ENCODE peak calls at places on chromosome 13, in ten cellular contexts. H is lung, L is ovary, N is GM23338, Z is astrocyte of the spinal cord, D is foreskin fibroblast, P is fibroblast of lung, B is AG09309, E is kidney, Y is suprapubic skin. M is an unnamed sample.

GRCh38 chr13:111632906-111633305 is 312.5 kb downstream of the TEX29 start:
- DNase-seq in H (no peak), L (no peak), N (peak), Z (no peak), D (no peak), P (no peak), B (no peak), E (no peak), Y (no peak), M (no peak)

GRCh38 chr13:95117092-95117491 is 184.2 kb downstream of the ABCC4 start:
- DNase-seq in H (no peak), L (no peak), N (no peak), Z (no peak), D (no peak), P (no peak), B (no peak), E (no peak), Y (no peak), M (no peak)

GRCh38 chr13:109372666-109373065 is 413.7 kb downstream of the IRS2 start:
- DNase-seq in H (no peak), L (no peak), N (no peak), Z (no peak), D (no peak), P (no peak), B (no peak), E (no peak), Y (no peak), M (no peak)

GRCh38 chr13:63425131-63425530 is 2009.5 kb upstream of the PCDH20 start:
- DNase-seq in H (no peak), L (no peak), N (no peak), Z (peak), D (peak), P (no peak), B (no peak), E (no peak), Y (no peak), M (no peak)

GRCh38 chr13:54356209-54356608 is 1327.6 kb downstream of the OLFM4 start:
- DNase-seq in H (no peak), L (no peak), N (peak), Z (no peak), D (no peak), P (no peak), B (no peak), E (no peak), Y (no peak), M (no peak)

GRCh38 chr13:109654341-109655205 is 131.8 kb downstream of the IRS2 start:
- DNase-seq in H (no peak), L (no peak), N (no peak), Z (no peak), D (peak), P (peak), B (no peak), E (no peak), Y (no peak), M (no peak)

GRCh38 chr13:24997367-24997967 is 98.5 kb upstream of the PABPC3 start:
- DNase-seq in H (no peak), L (no peak), N (peak), Z (peak), D (peak), P (peak), B (peak), E (no peak), Y (no peak), M (peak)

GRCh38 chr13:73063166-73063565 is 4.4 kb downstream of the KLF5 start:
- DNase-seq in H (no peak), L (no peak), N (no peak), Z (no peak), D (no peak), P (no peak), B (no peak), E (no peak), Y (no peak), M (no peak)

GRCh38 chr13:88459335-88459734 is 788.2 kb downstream of the SLITRK5 start:
- DNase-seq in H (no peak), L (no peak), N (no peak), Z (no peak), D (no peak), P (no peak), B (no peak), E (no peak), Y (no peak), M (no peak)

GRCh38 chr13:85431720-85432119 is 367.5 kb downstream of the SLITRK6 start:
- DNase-seq in H (no peak), L (no peak), N (no peak), Z (no peak), D (no peak), P (no peak), B (no peak), E (peak), Y (no peak), M (no peak)

GRCh38 chr13:26255717-26256277 is 1.9 kb downstream of the CDK8 start:
- DNase-seq in H (no peak), L (no peak), N (no peak), Z (peak), D (peak), P (peak), B (no peak), E (no peak), Y (no peak), M (peak)

GRCh38 chr13:104256701-104257100 is 1190.5 kb upstream of the SLC10A2 start:
- DNase-seq in H (no peak), L (no peak), N (no peak), Z (no peak), D (no peak), P (no peak), B (no peak), E (no peak), Y (no peak), M (no peak)

GRCh38 chr13:22110368-22110767 is 439.5 kb downstream of the FGF9 start:
- DNase-seq in H (no peak), L (no peak), N (no peak), Z (no peak), D (no peak), P (no peak), B (no peak), E (no peak), Y (no peak), M (peak)

GRCh38 chr13:45372189-45373115 is 31.5 kb upstream of the TPT1 start:
- DNase-seq in H (no peak), L (no peak), N (no peak), Z (no peak), D (peak), P (peak), B (no peak), E (no peak), Y (no peak), M (no peak)

GRCh38 chr13:19888799-19889198 is 25.4 kb upstream of the ZMYM5 start:
- DNase-seq in H (no peak), L (no peak), N (no peak), Z (peak), D (peak), P (peak), B (no peak), E (no peak), Y (no peak), M (peak)

GRCh38 chr13:73833331-73834070 is 300.7 kb downstream of the KLF12 start:
- DNase-seq in H (no peak), L (no peak), N (no peak), Z (no peak), D (no peak), P (peak), B (no peak), E (no peak), Y (no peak), M (no peak)

GRCh38 chr13:105406551-105406950 is 1128.9 kb downstream of the EFNB2 start:
- DNase-seq in H (no peak), L (no peak), N (no peak), Z (no peak), D (no peak), P (no peak), B (no peak), E (no peak), Y (no peak), M (no peak)

GRCh38 chr13:58994778-58995177 is 1169.0 kb downstream of the DIAPH3 start:
- DNase-seq in H (no peak), L (no peak), N (peak), Z (no peak), D (no peak), P (peak), B (no peak), E (no peak), Y (no peak), M (no peak)

GRCh38 chr13:99955747-99956472 is 15.7 kb downstream of the ZIC5 start:
- DNase-seq in H (no peak), L (no peak), N (peak), Z (peak), D (peak), P (no peak), B (no peak), E (no peak), Y (peak), M (peak)

DNA sequence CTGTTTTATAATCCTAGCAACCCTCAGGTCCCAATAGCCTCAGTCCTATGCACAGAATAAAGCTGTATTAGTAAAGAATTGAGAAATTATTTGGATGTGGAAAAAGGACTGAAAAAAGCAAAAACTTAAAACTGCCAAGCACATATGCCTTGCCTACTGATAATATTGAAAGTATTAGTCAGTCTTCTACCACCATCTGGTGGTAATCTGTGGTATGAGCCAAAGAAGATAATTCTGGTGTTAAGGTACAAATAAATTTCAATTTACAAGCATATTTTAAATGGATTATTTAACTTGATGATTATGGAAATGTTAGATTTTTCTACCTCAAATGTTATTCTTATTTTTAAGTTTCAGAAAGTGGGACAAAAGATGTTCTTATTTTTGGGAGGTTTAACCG is 460.3 kb upstream of the KLHL1 start:
- DNase-seq in H (no peak), L (no peak), N (peak), Z (peak), D (peak), P (peak), B (no peak), E (no peak), Y (no peak), M (peak)
- TF ChIP-seq CTCF in H (no peak), L (peak), N (peak), Z (peak), D (peak), P (no peak), B (peak), E (peak), Y (peak), M (peak)

GRCh38 chr13:75766636-75767035 is 130.5 kb downstream of the LMO7 start:
- DNase-seq in H (no peak), L (no peak), N (no peak), Z (no peak), D (no peak), P (no peak), B (no peak), E (no peak), Y (no peak), M (no peak)
- H3K4me3 ChIP-seq in H (no peak), L (no peak), N (no peak), Z (no peak), D (no peak), P (no peak), B (no peak), E (no peak), Y (no peak), M (no peak)

DNA sequence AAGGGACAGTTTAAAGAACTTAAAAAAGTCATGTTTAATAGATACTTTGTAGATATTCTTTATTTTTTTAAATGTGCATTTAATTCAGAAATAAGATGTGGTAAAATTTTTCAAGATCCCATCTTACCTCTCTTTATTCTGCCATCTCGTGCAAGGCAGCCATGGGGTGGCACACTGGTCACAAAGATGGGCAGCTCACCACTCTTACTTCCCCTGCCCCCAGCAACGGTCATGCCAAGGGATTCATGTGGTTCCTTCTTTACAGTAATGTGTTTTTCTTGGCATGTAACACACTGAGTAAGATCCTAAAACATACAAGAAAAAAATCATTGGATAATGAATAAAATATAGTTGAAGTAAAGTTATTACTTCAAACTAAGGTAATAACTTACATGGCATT is 64.2 kb downstream of the LNX2 start:
- DNase-seq in H (no peak), L (no peak), N (no peak), Z (peak), D (peak), P (peak), B (peak), E (peak), Y (no peak), M (peak)
- TF ChIP-seq CTCF in H (no peak), L (no peak), N (no peak), Z (peak), D (no peak), P (peak), B (no peak), E (peak), Y (no peak), M (peak)

GRCh38 chr13:98541211-98541610 is 35.7 kb downstream of the STK24 start:
- DNase-seq in H (no peak), L (no peak), N (no peak), Z (no peak), D (peak), P (no peak), B (no peak), E (no peak), Y (no peak), M (peak)

GRCh38 chr13:98542568-98543379 is 34.1 kb downstream of the STK24 start:
- DNase-seq in H (no peak), L (no peak), N (no peak), Z (no peak), D (peak), P (no peak), B (no peak), E (no peak), Y (no peak), M (no peak)

GRCh38 chr13:98544105-98544710 is 32.7 kb downstream of the STK24 start:
- DNase-seq in H (no peak), L (peak), N (no peak), Z (no peak), D (no peak), P (no peak), B (no peak), E (no peak), Y (no peak), M (no peak)

GRCh38 chr13:98541701-98542203 is 35.2 kb downstream of the STK24 start:
- DNase-seq in H (no peak), L (no peak), N (no peak), Z (no peak), D (peak), P (no peak), B (no peak), E (no peak), Y (no peak), M (peak)

GRCh38 chr13:98543380-98544104 is 33.4 kb downstream of the STK24 start:
- DNase-seq in H (no peak), L (no peak), N (no peak), Z (no peak), D (no peak), P (no peak), B (no peak), E (no peak), Y (no peak), M (no peak)
- H3K4me3 ChIP-seq in H (no peak), L (no peak), N (no peak), Z (no peak), D (no peak), P (no peak), B (no peak), E (no peak), Y (peak), M (no peak)

M was measured in fibroblast of the aortic adventitia.